ENCODE peak calls at places on chromosomes 11 and 22, in five cellular contexts. One of them, this sample, is unnamed.
A peak's percentile ranks its signal among the peaks of the same experiment; 100 is the strongest.

GRCh38 chr11:114081641-114082414 is 22.3 kb downstream of the ZBTB16 start:
- DNase-seq in AG10803: no peak
- DNase-seq in heart left ventricle: no peak
- DNase-seq in left ventricle myocardium inferior: no peak
- DNase-seq in T-cell: no peak
- DNase-seq in this sample: no peak

GRCh38 chr11:119796363-119797060 is 67.5 kb upstream of the NECTIN1 start:
- DNase-seq in AG10803: no peak
- DNase-seq in heart left ventricle: no peak
- DNase-seq in left ventricle myocardium inferior: no peak
- DNase-seq in T-cell: no peak
- DNase-seq in this sample: no peak

GRCh38 chr22:35349704-35350538 is 31.0 kb upstream of the HMOX1 start:
- DNase-seq in AG10803: peak; percentile 43
- DNase-seq in heart left ventricle: no peak
- DNase-seq in left ventricle myocardium inferior: no peak
- DNase-seq in T-cell: no peak
- DNase-seq in this sample: no peak

GRCh38 chr22:18032455-18033101 is 8.2 kb upstream of the MICAL3 start:
- DNase-seq in AG10803: peak; percentile 89
- DNase-seq in heart left ventricle: peak; percentile 33
- DNase-seq in left ventricle myocardium inferior: no peak
- DNase-seq in T-cell: no peak
- DNase-seq in this sample: no peak

GRCh38 chr22:49922926-49923325 is 4.5 kb downstream of the CRELD2 start:
- DNase-seq in AG10803: no peak
- DNase-seq in heart left ventricle: no peak
- DNase-seq in left ventricle myocardium inferior: no peak
- DNase-seq in T-cell: no peak
- DNase-seq in this sample: no peak

GRCh38 chr22:38657248-38657909 is 941 bp downstream of the CBY1 start:
- DNase-seq in AG10803: peak; percentile 14
- DNase-seq in heart left ventricle: no peak
- DNase-seq in left ventricle myocardium inferior: no peak
- DNase-seq in T-cell: no peak
- DNase-seq in this sample: no peak

GRCh38 chr22:48235744-48236143 is 1473.3 kb downstream of the TBC1D22A start:
- DNase-seq in AG10803: no peak
- DNase-seq in heart left ventricle: no peak
- DNase-seq in left ventricle myocardium inferior: no peak
- DNase-seq in T-cell: no peak
- DNase-seq in this sample: no peak

GRCh38 chr22:35837328-35837727 is 119.7 kb downstream of the APOL5 start:
- DNase-seq in AG10803: no peak
- DNase-seq in heart left ventricle: no peak
- DNase-seq in left ventricle myocardium inferior: no peak
- DNase-seq in T-cell: no peak
- DNase-seq in this sample: no peak

GRCh38 chr22:20741634-20742581 is 32.0 kb upstream of the SERPIND1 start:
- DNase-seq in AG10803: peak; percentile 22
- DNase-seq in heart left ventricle: no peak
- DNase-seq in left ventricle myocardium inferior: no peak
- DNase-seq in T-cell: no peak
- DNase-seq in this sample: no peak

GRCh38 chr11:12157241-12157661 is 46.9 kb downstream of the MICAL2 start:
- DNase-seq in AG10803: peak; percentile 92
- DNase-seq in heart left ventricle: no peak
- DNase-seq in left ventricle myocardium inferior: no peak
- DNase-seq in T-cell: no peak
- DNase-seq in this sample: no peak

GRCh38 chr22:44570476-44571445 is 72.7 kb upstream of the RTL6 start:
- DNase-seq in AG10803: no peak
- DNase-seq in heart left ventricle: no peak
- DNase-seq in left ventricle myocardium inferior: no peak
- DNase-seq in T-cell: no peak
- DNase-seq in this sample: peak; percentile 14

GRCh38 chr11:33769542-33769941 is 4.8 kb downstream of the FBXO3 start:
- DNase-seq in AG10803: no peak
- DNase-seq in heart left ventricle: no peak
- DNase-seq in left ventricle myocardium inferior: no peak
- DNase-seq in T-cell: no peak
- DNase-seq in this sample: no peak

GRCh38 chr11:27700351-27701261 is at the start of gene BDNF:
- DNase-seq in AG10803: peak; percentile 68
- DNase-seq in heart left ventricle: peak; percentile 28
- DNase-seq in left ventricle myocardium inferior: no peak
- DNase-seq in T-cell: no peak
- DNase-seq in this sample: no peak